ENCODE peak calls at places on chromosomes 16 and 17, in eight cellular contexts. One of them, this sample, is unnamed.

GRCh38 chr16:4376126-4376819 is 4.6 kb downstream of the VASN start:
- DNase-seq in ascending aorta: peak; percentile 78
- DNase-seq in mucosa of descending colon: peak; percentile 81
- DNase-seq in thoracic aorta: peak; percentile 79
- DNase-seq in A549: no peak
- DNase-seq in tibial nerve: peak; percentile 85
- DNase-seq in AG09309: no peak
- DNase-seq in heart left ventricle: peak; percentile 95
- DNase-seq in this sample: peak; percentile 96

GRCh38 chr16:77834600-77834963 is 46.2 kb downstream of the VAT1L start:
- DNase-seq in ascending aorta: no peak
- DNase-seq in AG09309: peak; percentile 58
- DNase-seq in mucosa of descending colon: no peak
- DNase-seq in thoracic aorta: no peak
- DNase-seq in tibial nerve: no peak
- DNase-seq in A549: no peak
- DNase-seq in heart left ventricle: no peak
- DNase-seq in this sample: peak; percentile 8

GRCh38 chr17:62616993-62617893 is 10.2 kb upstream of the MRC2 start:
- DNase-seq in heart left ventricle: no peak
- DNase-seq in tibial nerve: no peak
- DNase-seq in AG09309: no peak
- DNase-seq in A549: no peak
- DNase-seq in mucosa of descending colon: no peak
- DNase-seq in ascending aorta: no peak
- DNase-seq in thoracic aorta: no peak
- DNase-seq in this sample: no peak

GRCh38 chr16:83733301-83733700 is 74.5 kb upstream of the HSBP1 start:
- DNase-seq in mucosa of descending colon: no peak
- DNase-seq in AG09309: no peak
- DNase-seq in ascending aorta: no peak
- DNase-seq in tibial nerve: no peak
- DNase-seq in heart left ventricle: no peak
- DNase-seq in thoracic aorta: no peak
- DNase-seq in A549: no peak
- DNase-seq in this sample: peak; percentile 1

GRCh38 chr16:4239020-4239419 is 2.9 kb downstream of the SRL start:
- DNase-seq in ascending aorta: no peak
- DNase-seq in mucosa of descending colon: no peak
- DNase-seq in thoracic aorta: no peak
- DNase-seq in AG09309: no peak
- DNase-seq in tibial nerve: no peak
- DNase-seq in A549: no peak
- DNase-seq in heart left ventricle: no peak
- DNase-seq in this sample: no peak

GRCh38 chr17:40953876-40954275 is 12.9 kb downstream of the KRT39 start:
- DNase-seq in ascending aorta: no peak
- DNase-seq in heart left ventricle: no peak
- DNase-seq in A549: peak; percentile 21
- DNase-seq in thoracic aorta: no peak
- DNase-seq in tibial nerve: no peak
- DNase-seq in AG09309: peak; percentile 95
- DNase-seq in mucosa of descending colon: no peak
- DNase-seq in this sample: peak; percentile 92

GRCh38 chr16:49834496-49835009 is 21.4 kb downstream of the ZNF423 start:
- DNase-seq in mucosa of descending colon: peak; percentile 68
- DNase-seq in thoracic aorta: no peak
- DNase-seq in tibial nerve: no peak
- DNase-seq in AG09309: no peak
- DNase-seq in A549: no peak
- DNase-seq in heart left ventricle: peak; percentile 82
- DNase-seq in ascending aorta: peak; percentile 54
- DNase-seq in this sample: no peak

GRCh38 chr17:81824595-81824994 is 8.5 kb downstream of the MCRIP1 start:
- DNase-seq in thoracic aorta: no peak
- DNase-seq in AG09309: no peak
- DNase-seq in A549: no peak
- DNase-seq in tibial nerve: no peak
- DNase-seq in mucosa of descending colon: no peak
- DNase-seq in ascending aorta: no peak
- DNase-seq in heart left ventricle: no peak
- DNase-seq in this sample: no peak

GRCh38 chr17:7001562-7001961 is 5.7 kb downstream of the ALOX12 start:
- DNase-seq in ascending aorta: no peak
- DNase-seq in thoracic aorta: no peak
- DNase-seq in tibial nerve: no peak
- DNase-seq in A549: peak; percentile 65
- DNase-seq in mucosa of descending colon: no peak
- DNase-seq in AG09309: no peak
- DNase-seq in heart left ventricle: no peak
- DNase-seq in this sample: no peak

GRCh38 chr17:1673041-1673790 is 11.5 kb downstream of the PRPF8 start:
- DNase-seq in thoracic aorta: no peak
- DNase-seq in ascending aorta: no peak
- DNase-seq in A549: no peak
- DNase-seq in mucosa of descending colon: no peak
- DNase-seq in heart left ventricle: no peak
- DNase-seq in tibial nerve: no peak
- DNase-seq in AG09309: no peak
- DNase-seq in this sample: no peak

GRCh38 chr16:3149630-3150345 is 15.0 kb downstream of the ZNF213 start:
- DNase-seq in heart left ventricle: peak; percentile 88
- DNase-seq in thoracic aorta: no peak
- DNase-seq in mucosa of descending colon: peak; percentile 86
- DNase-seq in A549: peak; percentile 83
- DNase-seq in ascending aorta: no peak
- DNase-seq in AG09309: no peak
- DNase-seq in tibial nerve: no peak
- DNase-seq in this sample: peak; percentile 84

GRCh38 chr16:3153077-3153368 is 18.2 kb downstream of the ZNF213 start:
- DNase-seq in heart left ventricle: no peak
- DNase-seq in thoracic aorta: no peak
- DNase-seq in A549: no peak
- DNase-seq in tibial nerve: no peak
- DNase-seq in ascending aorta: no peak
- DNase-seq in AG09309: no peak
- DNase-seq in mucosa of descending colon: no peak
- DNase-seq in this sample: no peak

GRCh38 chr16:3152022-3152272 is 17.1 kb downstream of the ZNF213 start:
- DNase-seq in tibial nerve: no peak
- DNase-seq in mucosa of descending colon: no peak
- DNase-seq in A549: no peak
- DNase-seq in AG09309: no peak
- DNase-seq in ascending aorta: no peak
- DNase-seq in thoracic aorta: no peak
- DNase-seq in heart left ventricle: no peak
- DNase-seq in this sample: no peak

GRCh38 chr16:3150346-3151218 is 15.8 kb downstream of the ZNF213 start:
- DNase-seq in mucosa of descending colon: peak; percentile 97
- DNase-seq in heart left ventricle: peak; percentile 96
- DNase-seq in tibial nerve: peak; percentile 91
- DNase-seq in AG09309: peak; percentile 70
- DNase-seq in thoracic aorta: peak; percentile 82
- DNase-seq in A549: peak; percentile 97
- DNase-seq in ascending aorta: peak; percentile 89
- DNase-seq in this sample: peak; percentile 98

GRCh38 chr16:3152273-3153076 is 17.6 kb downstream of the ZNF213 start:
- DNase-seq in AG09309: peak; percentile 62
- DNase-seq in thoracic aorta: peak; percentile 77
- DNase-seq in tibial nerve: peak; percentile 89
- DNase-seq in heart left ventricle: peak; percentile 87
- DNase-seq in ascending aorta: no peak
- DNase-seq in mucosa of descending colon: peak; percentile 79
- DNase-seq in A549: peak; percentile 96
- DNase-seq in this sample: peak; percentile 94
- TF ChIP-seq CTCF in AG09309: peak; percentile 43
- TF ChIP-seq CTCF in thoracic aorta: peak; percentile 19
- TF ChIP-seq CTCF in tibial nerve: peak; percentile 41
- TF ChIP-seq CTCF in heart left ventricle: peak; percentile 39
- TF ChIP-seq CTCF in ascending aorta: peak; percentile 48
- TF ChIP-seq CTCF in mucosa of descending colon: no peak
- TF ChIP-seq CTCF in A549: peak; percentile 68
- TF ChIP-seq CTCF in this sample: peak; percentile 35

GRCh38 chr17:15955793-15956541 is 11.0 kb downstream of the ADORA2B start:
- DNase-seq in AG09309: no peak
- DNase-seq in mucosa of descending colon: no peak
- DNase-seq in tibial nerve: no peak
- DNase-seq in ascending aorta: no peak
- DNase-seq in heart left ventricle: no peak
- DNase-seq in A549: no peak
- DNase-seq in thoracic aorta: no peak
- DNase-seq in this sample: no peak
- H3K4me3 ChIP-seq in AG09309: no peak overlapping the region
- H3K4me3 ChIP-seq in mucosa of descending colon: no peak overlapping the region
- H3K4me3 ChIP-seq in tibial nerve: no peak overlapping the region
- H3K4me3 ChIP-seq in ascending aorta: no peak overlapping the region
- H3K4me3 ChIP-seq in heart left ventricle: no peak overlapping the region
- H3K4me3 ChIP-seq in A549: no peak overlapping the region
- H3K4me3 ChIP-seq in thoracic aorta: no peak overlapping the region
- H3K4me3 ChIP-seq in this sample: no peak overlapping the region

GRCh38 chr16:68972720-68973119 is 129.4 kb downstream of the TANGO6 start:
- DNase-seq in thoracic aorta: no peak
- DNase-seq in tibial nerve: no peak
- DNase-seq in ascending aorta: no peak
- DNase-seq in heart left ventricle: no peak
- DNase-seq in AG09309: no peak
- DNase-seq in A549: peak; percentile 71
- DNase-seq in mucosa of descending colon: no peak
- DNase-seq in this sample: peak; percentile 80
- TF ChIP-seq CTCF in thoracic aorta: no peak
- TF ChIP-seq CTCF in tibial nerve: no peak
- TF ChIP-seq CTCF in ascending aorta: no peak
- TF ChIP-seq CTCF in heart left ventricle: peak; percentile 11
- TF ChIP-seq CTCF in AG09309: peak; percentile 53
- TF ChIP-seq CTCF in A549: peak; percentile 34
- TF ChIP-seq CTCF in mucosa of descending colon: no peak
- TF ChIP-seq CTCF in this sample: peak; percentile 62

DNA sequence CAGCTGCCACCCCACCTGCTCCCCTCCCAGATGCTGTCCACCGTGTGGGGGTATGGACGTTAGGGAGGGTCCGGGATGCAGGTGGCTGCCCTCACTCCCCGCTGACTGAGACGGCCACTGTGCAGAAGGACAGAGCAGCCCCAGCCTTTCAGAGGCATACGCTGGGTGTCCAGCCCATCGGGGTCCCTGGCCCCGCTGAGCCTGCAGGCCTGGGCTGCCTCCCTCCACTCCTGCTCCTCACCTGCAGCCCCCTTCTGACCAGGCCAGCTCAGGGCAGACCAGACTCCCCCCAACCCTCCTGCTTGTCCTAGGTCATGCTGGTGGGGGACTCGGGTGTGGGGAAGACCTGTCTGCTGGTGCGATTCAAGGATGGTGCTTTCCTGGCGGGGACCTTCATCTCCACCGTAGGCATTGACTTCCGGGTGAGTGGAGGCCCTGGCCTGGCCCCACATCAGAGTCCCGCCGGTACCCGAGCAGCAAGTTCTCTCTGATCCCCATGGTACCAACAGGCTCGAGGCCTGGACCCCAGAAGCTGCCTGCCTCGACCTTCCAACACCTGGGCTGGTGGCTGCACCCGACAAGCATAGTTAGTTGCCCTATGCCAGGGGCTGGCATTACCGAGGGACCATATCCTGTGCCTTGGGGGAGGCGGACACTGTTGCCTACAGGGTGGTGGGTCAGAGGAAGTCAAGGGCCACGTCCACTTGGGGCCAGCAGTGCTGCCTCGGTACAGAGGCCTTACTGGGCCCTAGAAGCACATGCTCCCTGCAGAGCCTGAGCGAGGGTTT is 1.4 kb downstream of the RAB26 start:
- DNase-seq in AG09309: no peak
- DNase-seq in thoracic aorta: no peak
- DNase-seq in heart left ventricle: no peak
- DNase-seq in ascending aorta: no peak
- DNase-seq in tibial nerve: no peak
- DNase-seq in A549: peak; percentile 73
- DNase-seq in mucosa of descending colon: peak; percentile 59
- DNase-seq in this sample: no peak
- H3K4me3 ChIP-seq in AG09309: no peak overlapping the region
- H3K4me3 ChIP-seq in thoracic aorta: no peak overlapping the region
- H3K4me3 ChIP-seq in heart left ventricle: no peak overlapping the region
- H3K4me3 ChIP-seq in ascending aorta: no peak overlapping the region
- H3K4me3 ChIP-seq in tibial nerve: no peak overlapping the region
- H3K4me3 ChIP-seq in A549: peak overlapping the region; percentile 45
- H3K4me3 ChIP-seq in mucosa of descending colon: no peak overlapping the region
- H3K4me3 ChIP-seq in this sample: peak overlapping the region; percentile 40

DNA sequence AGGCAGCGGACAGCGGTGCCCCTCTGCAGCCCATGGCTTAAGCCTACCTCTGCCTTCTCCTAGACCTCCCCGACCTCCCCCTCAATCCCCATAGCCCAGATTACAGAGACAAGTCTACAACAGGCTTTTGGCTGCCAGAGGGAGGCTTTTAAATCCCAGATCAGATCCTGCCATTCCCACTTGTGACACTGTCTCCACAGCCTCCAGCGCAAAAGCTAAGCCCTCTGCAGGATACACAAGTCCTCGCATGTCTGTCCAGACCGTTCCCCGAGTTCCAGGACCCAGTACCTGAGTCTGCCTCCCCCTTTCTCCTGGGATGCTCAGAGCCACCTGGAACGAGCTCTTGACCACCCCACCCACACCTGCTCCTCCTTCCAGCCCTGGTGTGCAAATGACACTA is 31.2 kb downstream of the VAC14 start:
- DNase-seq in thoracic aorta: no peak
- DNase-seq in AG09309: no peak
- DNase-seq in heart left ventricle: no peak
- DNase-seq in ascending aorta: no peak
- DNase-seq in mucosa of descending colon: no peak
- DNase-seq in A549: no peak
- DNase-seq in tibial nerve: no peak
- DNase-seq in this sample: no peak
- TF ChIP-seq CTCF in thoracic aorta: no peak
- TF ChIP-seq CTCF in AG09309: no peak
- TF ChIP-seq CTCF in heart left ventricle: no peak
- TF ChIP-seq CTCF in ascending aorta: no peak
- TF ChIP-seq CTCF in mucosa of descending colon: no peak
- TF ChIP-seq CTCF in A549: no peak
- TF ChIP-seq CTCF in tibial nerve: no peak
- TF ChIP-seq CTCF in this sample: no peak

DNA sequence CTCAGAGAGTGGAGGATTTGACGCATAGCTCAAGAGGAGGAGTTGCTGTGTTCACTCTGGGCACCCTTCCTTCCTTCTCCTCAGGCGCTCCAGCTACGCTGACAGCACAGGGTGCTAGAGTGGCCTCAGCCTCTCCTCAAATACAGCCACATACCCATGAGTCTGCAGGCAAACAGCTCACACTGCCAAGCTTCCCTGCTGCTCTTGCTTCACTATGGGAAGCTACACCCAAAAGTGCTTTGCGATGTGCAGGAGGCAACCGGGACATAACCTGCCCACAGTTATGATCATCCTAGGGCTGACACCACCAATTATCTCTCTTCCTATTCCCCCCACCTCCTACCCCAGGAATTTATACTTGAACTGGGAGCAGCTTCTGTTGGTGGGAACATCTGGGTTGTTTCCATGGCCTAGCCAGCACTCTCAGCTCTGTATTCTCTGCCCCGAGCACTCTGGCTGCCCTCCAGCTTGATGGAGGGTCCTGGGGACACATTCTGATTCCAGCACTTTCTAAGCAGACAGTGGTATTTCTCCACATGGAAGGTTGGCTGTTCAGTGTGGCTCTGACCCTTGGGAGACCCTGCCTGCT is 40.3 kb upstream of the SREBF1 start:
- DNase-seq in AG09309: no peak
- DNase-seq in ascending aorta: peak; percentile 56
- DNase-seq in A549: no peak
- DNase-seq in heart left ventricle: peak; percentile 84
- DNase-seq in thoracic aorta: peak; percentile 16
- DNase-seq in mucosa of descending colon: peak; percentile 43
- DNase-seq in tibial nerve: no peak
- DNase-seq in this sample: peak; percentile 74
- H3K4me3 ChIP-seq in AG09309: no peak overlapping the region
- H3K4me3 ChIP-seq in ascending aorta: peak overlapping the region; percentile 37
- H3K4me3 ChIP-seq in A549: no peak overlapping the region
- H3K4me3 ChIP-seq in heart left ventricle: no peak overlapping the region
- H3K4me3 ChIP-seq in thoracic aorta: peak overlapping the region; percentile 43
- H3K4me3 ChIP-seq in mucosa of descending colon: no peak overlapping the region
- H3K4me3 ChIP-seq in tibial nerve: no peak overlapping the region
- H3K4me3 ChIP-seq in this sample: no peak overlapping the region

This sample was measured in foreskin fibroblast.